ENCODE peak calls at places on chromosomes 16 and 17, in five cellular contexts. U is H1, K is IMR-90, J is mesenchymal stem cell, H is trophoblast cell. A is an unnamed sample.

GRCh38 chr16:56610609-56611111 is 2.3 kb downstream of the MT2A start:
- DNase-seq in K (peak), U (no peak), J (peak), H (no peak), A (no peak)

GRCh38 chr16:22189473-22190168 is 16.5 kb upstream of the EEF2K start:
- DNase-seq in U (no peak), H (peak), K (peak), J (peak), A (no peak)

GRCh38 chr16:86712158-86713009 is 134.0 kb downstream of the FOXL1 start:
- DNase-seq in J (no peak), K (no peak), H (no peak), U (no peak), A (no peak)

GRCh38 chr16:24508614-24509013 is 30.8 kb upstream of the RBBP6 start:
- DNase-seq in J (peak), K (peak), U (no peak), H (peak), A (no peak)

GRCh38 chr17:50808413-50808812 is 27.0 kb upstream of the WFIKKN2 start:
- DNase-seq in K (no peak), H (no peak), U (no peak), J (no peak), A (no peak)

GRCh38 chr16:27778171-27778925 is 228.4 kb downstream of the KATNIP start:
- DNase-seq in J (no peak), H (no peak), K (no peak), U (no peak), A (no peak)

GRCh38 chr17:77472837-77473214 is 332.1 kb downstream of the SEC14L1 start:
- DNase-seq in J (peak), H (no peak), K (no peak), U (no peak), A (no peak)

GRCh38 chr16:19689342-19689741 is 28.7 kb downstream of the KNOP1 start:
- DNase-seq in U (no peak), H (no peak), K (no peak), J (no peak), A (no peak)

GRCh38 chr17:19718613-19719364 is 2.4 kb upstream of the SLC47A2 start:
- DNase-seq in J (no peak), H (no peak), U (no peak), K (no peak), A (no peak)

GRCh38 chr17:17364338-17364667 is 61.1 kb downstream of the NT5M start:
- DNase-seq in H (no peak), K (no peak), U (no peak), J (no peak), A (no peak)

GRCh38 chr17:336110-337021 is 16.2 kb downstream of the RPH3AL start:
- DNase-seq in K (no peak), H (no peak), U (no peak), J (no peak), A (no peak)

GRCh38 chr16:66030036-66030435 is 336.5 kb upstream of the CDH5 start:
- DNase-seq in H (no peak), U (no peak), J (peak), K (peak), A (no peak)

GRCh38 chr17:8894673-8895578 is 27.5 kb upstream of the PIK3R6 start:
- DNase-seq in K (peak), U (no peak), J (peak), H (peak), A (peak)

GRCh38 chr16:81357711-81358270 is 43.0 kb downstream of the GAN start:
- DNase-seq in K (no peak), H (no peak), U (no peak), J (no peak), A (no peak)

GRCh38 chr16:51222016-51222415 is 70.9 kb upstream of the SALL1 start:
- DNase-seq in U (no peak), H (no peak), J (no peak), K (no peak), A (no peak)

DNA sequence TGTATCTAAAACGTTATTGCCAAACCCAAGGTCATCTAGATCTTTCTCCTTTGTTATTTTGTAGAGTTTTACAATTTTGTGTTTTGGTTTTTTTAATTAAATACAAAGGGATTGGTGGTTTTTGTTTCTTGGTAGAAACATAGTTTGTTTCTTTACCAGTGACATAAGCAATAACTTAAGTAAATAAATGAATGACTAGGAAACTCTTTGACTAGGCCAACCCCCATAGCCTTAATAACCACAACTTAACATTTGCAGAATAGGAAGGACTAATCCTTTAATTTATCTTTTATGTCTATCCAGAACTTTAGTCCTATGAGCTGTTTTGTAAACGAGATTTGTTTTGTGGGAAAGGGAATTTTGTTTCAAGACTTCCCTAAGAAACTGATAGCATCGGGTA is 162.5 kb downstream of the PRKCA start:
- DNase-seq in U (no peak), H (no peak), J (peak), K (peak), A (no peak)
- H4K91ac ChIP-seq in U (no peak), H (no peak), J (no peak), K (no peak), A (no peak)

GRCh38 chr16:67176662-67177061 is 6.3 kb downstream of the NOL3 start:
- DNase-seq in K (no peak), H (no peak), J (no peak), U (no peak), A (no peak)

GRCh38 chr16:67173323-67173722 is 3.0 kb downstream of the NOL3 start:
- DNase-seq in U (no peak), H (no peak), K (no peak), J (no peak), A (no peak)

GRCh38 chr16:67177743-67178699 is 5.7 kb downstream of the MATCAP1 start:
- DNase-seq in J (peak), U (peak), H (peak), K (peak), A (no peak)

GRCh38 chr16:67173808-67174705 is 3.7 kb downstream of the NOL3 start:
- DNase-seq in U (no peak), K (peak), J (peak), H (peak), A (no peak)

DNA sequence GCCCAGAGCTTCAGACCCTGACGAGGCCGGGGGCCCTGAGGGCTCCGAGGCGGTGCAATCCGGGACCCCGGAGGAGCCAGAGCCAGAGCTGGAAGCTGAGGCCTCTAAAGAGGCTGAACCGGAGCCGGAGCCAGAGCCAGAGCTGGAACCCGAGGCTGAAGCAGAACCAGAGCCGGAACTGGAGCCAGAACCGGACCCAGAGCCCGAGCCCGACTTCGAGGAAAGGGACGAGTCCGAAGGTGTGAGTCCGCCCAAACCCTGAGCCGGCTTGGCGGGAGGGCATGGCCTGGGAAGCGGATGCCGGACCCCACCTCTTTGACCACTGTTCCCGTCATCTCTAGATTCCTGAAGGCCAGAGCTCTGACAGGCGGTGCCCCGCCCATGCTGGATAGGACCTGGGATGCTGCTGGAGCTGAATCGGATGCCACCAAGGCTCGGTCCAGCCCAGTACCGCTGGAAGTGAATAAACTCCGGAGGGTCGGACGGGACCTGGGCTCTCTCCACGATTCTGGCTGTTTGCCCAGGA is 4.4 kb downstream of the NOL3 start:
- DNase-seq in J (no peak), H (no peak), U (no peak), K (no peak), A (no peak)
- H3K4me3 ChIP-seq in J (no peak), H (no peak), U (peak), K (no peak), A (peak)

GRCh38 chr16:5422047-5422446 is 324.5 kb upstream of the EEF2KMT start:
- DNase-seq in K (no peak), H (no peak), U (no peak), J (no peak), A (no peak)

GRCh38 chr16:5427571-5427970 is 330.0 kb upstream of the EEF2KMT start:
- DNase-seq in J (no peak), U (no peak), H (no peak), K (no peak), A (no peak)

GRCh38 chr16:5422643-5423496 is 325.3 kb upstream of the EEF2KMT start:
- DNase-seq in U (no peak), K (no peak), J (no peak), H (no peak), A (no peak)
- H4K91ac ChIP-seq in U (no peak), K (no peak), J (no peak), H (no peak), A (no peak)

GRCh38 chr16:88779406-88780099 is 5.5 kb downstream of the PIEZO1 start:
- DNase-seq in H (no peak), K (no peak), J (no peak), U (no peak), A (no peak)

GRCh38 chr16:88780100-88781062 is 4.6 kb downstream of the PIEZO1 start:
- DNase-seq in K (no peak), J (no peak), H (no peak), U (no peak), A (no peak)

GRCh38 chr16:88783391-88784073 is 1.5 kb downstream of the PIEZO1 start:
- DNase-seq in H (no peak), U (no peak), K (peak), J (peak), A (no peak)

GRCh38 chr16:88782454-88783390 is 2.3 kb downstream of the PIEZO1 start:
- DNase-seq in K (peak), U (no peak), H (no peak), J (peak), A (no peak)

DNA sequence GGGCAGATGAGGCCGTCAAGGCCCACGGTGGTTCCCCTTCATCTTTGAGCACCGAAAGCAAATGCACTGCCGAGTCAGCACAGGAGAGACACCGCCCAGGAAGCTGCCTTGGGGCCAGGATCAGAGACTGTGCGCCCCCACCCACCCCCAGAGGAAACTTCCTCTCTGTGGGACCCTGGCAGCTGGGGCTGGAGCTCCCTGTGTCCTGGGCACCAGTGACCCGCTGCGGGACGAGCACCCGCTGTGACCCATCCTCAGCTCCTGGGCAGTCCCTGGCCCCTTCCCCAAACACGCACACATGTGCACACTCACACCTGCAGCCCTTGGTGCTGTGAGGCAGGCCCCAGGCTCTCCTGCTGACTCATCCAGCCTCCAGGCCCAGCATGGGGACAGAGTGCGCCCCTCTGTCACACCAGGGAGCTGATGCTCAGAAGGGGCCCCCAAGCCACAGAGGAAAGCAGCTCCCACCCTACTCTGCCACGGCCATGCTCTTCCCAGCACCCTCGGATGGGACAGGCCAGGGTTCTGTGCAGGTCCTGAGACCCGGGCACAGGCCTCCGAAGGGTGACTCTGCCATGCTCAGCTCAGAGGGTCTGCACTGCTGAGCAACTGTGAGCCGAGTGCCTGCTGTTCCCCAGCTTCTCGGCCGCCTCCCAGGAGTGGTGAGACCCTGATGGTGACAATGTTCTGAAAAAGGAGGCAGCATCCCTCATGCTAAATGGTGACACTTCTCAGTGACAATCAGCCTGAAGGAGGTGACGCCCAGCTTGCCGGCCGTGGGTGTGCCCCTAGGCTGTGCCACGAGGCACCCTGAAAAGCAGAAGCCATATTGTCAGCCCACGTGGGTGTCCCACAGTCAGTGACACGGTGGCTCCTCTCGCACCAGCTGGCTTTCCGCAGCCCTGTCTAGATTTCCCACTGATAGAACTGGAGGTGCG is 3.6 kb downstream of the PIEZO1 start:
- DNase-seq in K (no peak), U (no peak), H (no peak), J (no peak), A (no peak)
- H3K4me3 ChIP-seq in K (no peak), U (no peak), H (no peak), J (peak), A (no peak)